ENCODE peak calls at places on chromosome 22, in four cellular contexts. T is SK-N-MC, B is amniotic stem cell, Q is ELF-1. H is an unnamed sample.

GRCh38 chr22:39364646-39365405 is 15.0 kb downstream of the SYNGR1 start:
- DNase-seq in Q (no peak), T (no peak), B (no peak), H (no peak)

GRCh38 chr22:42949159-42949558 is 65.8 kb downstream of the PACSIN2 start:
- DNase-seq in B (no peak), Q (no peak), T (no peak), H (no peak)

GRCh38 chr22:32265882-32266767 is 11.0 kb upstream of the SLC5A4 start:
- DNase-seq in T (peak; percentile 44), B (peak; percentile 67), Q (peak; percentile 45), H (no peak)

GRCh38 chr22:29803190-29803589 is 34.9 kb downstream of the ASCC2 start:
- DNase-seq in B (no peak), Q (no peak), T (no peak), H (no peak)

GRCh38 chr22:24450600-24450999 is 23.2 kb downstream of the ADORA2A start:
- DNase-seq in Q (peak; percentile 52), T (no peak), B (no peak), H (peak; percentile 46)

GRCh38 chr22:31308181-31308580 is 15.9 kb upstream of the PIK3IP1 start:
- DNase-seq in Q (no peak), T (no peak), B (no peak), H (no peak)

GRCh38 chr22:22527312-22527711 is 7.2 kb upstream of the ZNF280A start:
- DNase-seq in B (no peak), Q (no peak), T (no peak), H (no peak)

GRCh38 chr22:29203456-29203855 is 2.2 kb upstream of the EMID1 start:
- DNase-seq in B (no peak), T (no peak), Q (no peak), H (no peak)

GRCh38 chr22:46454910-46455269 is 82.5 kb downstream of the CELSR1 start:
- DNase-seq in T (no peak), Q (peak; percentile 58), B (no peak), H (no peak)

GRCh38 chr22:49091451-49091850 is 736.2 kb downstream of the BRD1 start:
- DNase-seq in B (no peak), T (no peak), Q (no peak), H (no peak)

GRCh38 chr22:41383085-41383484 is 1.3 kb downstream of the TEF start:
- DNase-seq in B (no peak), Q (no peak), T (no peak), H (no peak)

GRCh38 chr22:47207846-47208554 is 445.6 kb downstream of the TBC1D22A start:
- DNase-seq in Q (no peak), B (no peak), T (no peak), H (peak; percentile 43)

GRCh38 chr22:23529166-23530103 is 50.7 kb downstream of the IGLL1 start:
- DNase-seq in B (no peak), T (no peak), Q (no peak), H (no peak)

GRCh38 chr22:44586337-44586990 is 88.4 kb upstream of the RTL6 start:
- DNase-seq in B (no peak), Q (no peak), T (no peak), H (no peak)

GRCh38 chr22:47063606-47064005 is 301.2 kb downstream of the TBC1D22A start:
- DNase-seq in Q (no peak), B (no peak), T (no peak), H (no peak)

GRCh38 chr22:34105461-34106062 is 185.3 kb upstream of the LARGE1 start:
- DNase-seq in T (no peak), Q (peak; percentile 71), B (no peak), H (no peak)

GRCh38 chr22:46769191-46769675 is 6.8 kb downstream of the TBC1D22A start:
- DNase-seq in Q (no peak), T (no peak), B (no peak), H (no peak)

GRCh38 chr22:31136711-31137110 is 3.6 kb downstream of the PLA2G3 start:
- DNase-seq in B (no peak), Q (no peak), T (no peak), H (no peak)

GRCh38 chr22:50486561-50487289 is at the start of gene MIOX:
- DNase-seq in Q (no peak), B (no peak), T (no peak), H (no peak)

GRCh38 chr22:26431151-26431995 is 2.3 kb downstream of the ASPHD2 start:
- DNase-seq in Q (no peak), B (no peak), T (no peak), H (no peak)

GRCh38 chr22:32776800-32777199 is 24.7 kb upstream of the TIMP3 start:
- DNase-seq in B (no peak), Q (no peak), T (no peak), H (no peak)

GRCh38 chr22:26835929-26836528 is 178.6 kb downstream of the MIAT start:
- DNase-seq in Q (peak; percentile 84), B (no peak), T (no peak), H (no peak)

GRCh38 chr22:27667121-27667843 is 134.3 kb downstream of the MN1 start:
- DNase-seq in T (no peak), Q (peak; percentile 96), B (no peak), H (no peak)

GRCh38 chr22:37459211-37459610 is 27.0 kb downstream of the MFNG start:
- DNase-seq in B (no peak), Q (no peak), T (no peak), H (no peak)

GRCh38 chr22:42511401-42511891 is 8.2 kb downstream of the RRP7A start:
- DNase-seq in B (no peak), T (no peak), Q (no peak), H (no peak)

GRCh38 chr22:45096256-45096907 is 67.3 kb upstream of the NUP50 start:
- DNase-seq in Q (peak; percentile 83), T (peak; percentile 10), B (no peak), H (no peak)

GRCh38 chr22:37601540-37602442 is 6.8 kb upstream of the GGA1 start:
- DNase-seq in Q (peak; percentile 89), B (no peak), T (no peak), H (no peak)

GRCh38 chr22:46976598-46976997 is 214.1 kb downstream of the TBC1D22A start:
- DNase-seq in B (no peak), Q (no peak), T (no peak), H (no peak)

GRCh38 chr22:42646569-42647525 is 2.3 kb downstream of the CYB5R3 start:
- DNase-seq in T (no peak), B (no peak), Q (no peak), H (no peak)

GRCh38 chr22:37485714-37486223 is 415 bp downstream of the MFNG start:
- DNase-seq in B (no peak), T (no peak), Q (no peak), H (no peak)

GRCh38 chr22:45534339-45535192 is 31.9 kb downstream of the FBLN1 start:
- DNase-seq in B (no peak), Q (no peak), T (no peak), H (no peak)

GRCh38 chr22:21029486-21030025 is 2.8 kb downstream of the SLC7A4 start:
- DNase-seq in T (no peak), B (no peak), Q (no peak), H (no peak)

GRCh38 chr22:31489632-31490495 is at the start of gene EIF4ENIF1:
- DNase-seq in B (peak; percentile 56), T (peak; percentile 26), Q (peak; percentile 73), H (peak; percentile 90)

GRCh38 chr22:50507421-50507990 is at the start of gene LMF2:
- DNase-seq in B (no peak), T (no peak), Q (peak; percentile 56), H (peak; percentile 98)

GRCh38 chr22:29477919-29478318 is 2.1 kb upstream of the NEFH start:
- DNase-seq in T (no peak), Q (no peak), B (no peak), H (no peak)